ENCODE peak calls at places on chromosomes 16 and 17, in five cellular contexts. R is HepG2, W is H1, L is A549, K is GM12878. G is an unnamed sample.

GRCh38 chr17:13107726-13108235 is 90.0 kb upstream of the ELAC2 start:
- DNase-seq in W (no peak), R (no peak), K (no peak), L (no peak), G (no peak)

GRCh38 chr17:66837883-66838665 is 3.2 kb downstream of the CACNG5 start:
- DNase-seq in R (no peak), K (no peak), L (no peak), W (no peak), G (no peak)

GRCh38 chr17:61809816-61810392 is 53.4 kb downstream of the BRIP1 start:
- DNase-seq in K (no peak), W (no peak), R (no peak), L (no peak), G (no peak)

GRCh38 chr16:69859105-69859969 is 91.8 kb upstream of the CLEC18A start:
- DNase-seq in L (peak), W (peak), R (peak), K (no peak), G (peak)

GRCh38 chr16:14302399-14303181 is 231.5 kb downstream of the MRTFB start:
- DNase-seq in W (no peak), K (no peak), L (peak), R (no peak), G (peak)

GRCh38 chr16:78383118-78383517 is 283.7 kb downstream of the WWOX start:
- DNase-seq in R (no peak), K (no peak), W (no peak), L (no peak), G (no peak)

GRCh38 chr16:68445458-68445857 is 2.9 kb downstream of the SMPD3 start:
- DNase-seq in L (peak), K (peak), R (peak), W (no peak), G (peak)

GRCh38 chr16:85522842-85523601 is 90.1 kb upstream of the GSE1 start:
- DNase-seq in W (no peak), K (no peak), R (no peak), L (no peak), G (no peak)

GRCh38 chr16:85309656-85310587 is 197.7 kb upstream of the CIBAR2 start:
- DNase-seq in K (no peak), W (no peak), R (peak), L (no peak), G (peak)

GRCh38 chr17:51203838-51204237 is 37.6 kb downstream of the NME2 start:
- DNase-seq in R (no peak), L (no peak), W (no peak), K (no peak), G (no peak)

GRCh38 chr17:72952220-72952619 is 140.3 kb downstream of the SLC39A11 start:
- DNase-seq in W (no peak), L (no peak), R (no peak), K (no peak), G (no peak)

GRCh38 chr16:81625544-81626152 is 153.4 kb upstream of the PLCG2 start:
- DNase-seq in K (no peak), L (no peak), W (no peak), R (no peak), G (peak)

GRCh38 chr17:59435238-59435637 is 103.8 kb downstream of the YPEL2 start:
- DNase-seq in W (no peak), K (no peak), L (no peak), R (no peak), G (no peak)

GRCh38 chr17:63420868-63421680 is 25.0 kb downstream of the CYB561 start:
- DNase-seq in W (no peak), L (no peak), K (no peak), R (no peak), G (no peak)

GRCh38 chr16:75204410-75204758 is 2.6 kb downstream of the CTRB2 start:
- DNase-seq in W (no peak), R (no peak), L (no peak), K (no peak), G (no peak)

GRCh38 chr16:85166281-85166680 is 54.0 kb upstream of the CIBAR2 start:
- DNase-seq in W (no peak), R (no peak), L (no peak), K (no peak), G (peak)

DNA sequence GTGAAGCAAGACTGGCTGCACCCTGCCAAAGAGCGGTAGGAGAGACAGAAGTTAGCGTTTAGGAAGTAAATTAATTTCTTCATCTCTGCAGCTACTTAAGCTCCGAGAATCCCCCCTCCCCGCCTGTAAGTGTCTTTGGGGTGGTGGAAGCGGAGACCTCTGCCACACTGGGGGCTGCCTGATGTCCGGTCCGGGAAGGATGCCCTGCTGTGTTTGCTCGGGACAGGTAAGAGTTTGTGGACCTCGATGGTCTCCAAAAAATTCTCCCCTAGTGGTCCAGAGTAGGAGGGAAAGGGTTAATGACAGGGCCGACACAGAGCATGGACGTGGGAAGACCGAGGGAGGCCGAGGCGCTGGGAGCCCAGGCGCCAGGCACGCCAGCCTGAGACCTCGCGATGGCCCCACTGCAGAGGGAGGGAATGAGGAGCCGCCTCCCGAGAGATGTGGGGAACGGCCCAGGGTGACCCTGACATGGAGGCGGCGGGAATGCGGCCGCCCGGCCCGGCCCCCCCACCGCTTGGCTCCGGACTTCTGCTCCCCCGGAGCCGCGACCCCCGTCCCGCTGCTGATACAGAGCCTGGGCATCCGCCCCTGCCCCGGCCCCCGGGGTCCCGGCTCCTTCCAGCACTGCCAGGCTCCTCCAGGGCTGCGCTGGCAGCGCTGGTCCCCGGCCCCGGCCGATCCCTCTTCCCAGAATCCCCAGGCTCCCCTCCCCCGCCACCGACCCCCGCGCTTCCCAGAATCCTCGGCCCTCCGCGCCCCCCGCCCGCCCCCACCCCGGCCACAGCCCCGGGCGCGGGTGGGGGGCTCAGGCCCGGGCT is 680 bp downstream of the ZNF629 start:
- DNase-seq in K (no peak), R (peak), L (peak), W (no peak), G (peak)
- TF ChIP-seq HDAC2 in K (no peak), R (no peak), L (no peak), W (no peak), G (no peak)

GRCh38 chr17:43839670-43840101 is 6.7 kb upstream of the MPP3 start:
- DNase-seq in K (no peak), W (no peak), L (peak), R (peak), G (no peak)
- TF ChIP-seq HDAC2 in K (no peak), W (no peak), L (no peak), R (no peak), G (no peak)

DNA sequence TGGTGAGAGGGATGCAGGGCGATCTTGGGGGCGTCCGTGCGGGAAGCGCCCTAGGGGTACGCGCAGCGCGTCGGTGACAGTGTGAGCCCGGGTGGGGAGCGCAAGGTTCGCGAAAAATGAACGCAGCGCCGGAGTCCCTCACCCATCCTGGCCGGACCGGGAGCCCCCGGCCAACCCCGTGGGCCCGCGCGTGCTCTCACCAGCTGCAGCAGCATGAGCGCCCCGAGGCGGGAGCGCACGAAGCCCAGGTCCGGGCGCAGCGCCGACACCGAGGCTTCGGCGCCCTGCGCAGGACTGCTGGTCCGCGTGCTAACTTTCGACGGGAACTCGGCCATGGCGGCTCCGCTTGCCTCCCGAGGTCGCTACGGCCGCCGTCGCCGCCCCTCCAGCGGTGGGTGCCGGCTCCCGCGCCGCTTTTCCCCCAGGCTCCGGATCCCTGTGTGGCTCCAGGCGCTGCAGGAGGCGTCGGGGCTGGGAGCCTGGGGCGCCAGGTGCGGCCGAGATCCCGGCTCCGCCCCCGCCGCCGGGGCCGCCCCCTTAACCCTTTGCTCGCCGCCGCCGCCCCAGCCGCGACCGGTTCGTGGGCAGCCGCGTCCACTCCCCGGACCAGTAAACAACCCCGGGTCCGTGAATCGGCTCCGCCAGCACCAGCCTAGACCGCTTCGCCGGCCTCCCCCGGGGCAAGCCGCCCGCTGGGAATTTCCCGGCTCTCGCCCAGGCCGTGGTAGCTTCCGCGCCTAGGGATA is at the start of gene PLLP:
- DNase-seq in W (no peak), R (no peak), K (no peak), L (peak), G (peak)
- TF ChIP-seq HDAC2 in W (no peak), R (peak), K (no peak), L (no peak), G (no peak)

DNA sequence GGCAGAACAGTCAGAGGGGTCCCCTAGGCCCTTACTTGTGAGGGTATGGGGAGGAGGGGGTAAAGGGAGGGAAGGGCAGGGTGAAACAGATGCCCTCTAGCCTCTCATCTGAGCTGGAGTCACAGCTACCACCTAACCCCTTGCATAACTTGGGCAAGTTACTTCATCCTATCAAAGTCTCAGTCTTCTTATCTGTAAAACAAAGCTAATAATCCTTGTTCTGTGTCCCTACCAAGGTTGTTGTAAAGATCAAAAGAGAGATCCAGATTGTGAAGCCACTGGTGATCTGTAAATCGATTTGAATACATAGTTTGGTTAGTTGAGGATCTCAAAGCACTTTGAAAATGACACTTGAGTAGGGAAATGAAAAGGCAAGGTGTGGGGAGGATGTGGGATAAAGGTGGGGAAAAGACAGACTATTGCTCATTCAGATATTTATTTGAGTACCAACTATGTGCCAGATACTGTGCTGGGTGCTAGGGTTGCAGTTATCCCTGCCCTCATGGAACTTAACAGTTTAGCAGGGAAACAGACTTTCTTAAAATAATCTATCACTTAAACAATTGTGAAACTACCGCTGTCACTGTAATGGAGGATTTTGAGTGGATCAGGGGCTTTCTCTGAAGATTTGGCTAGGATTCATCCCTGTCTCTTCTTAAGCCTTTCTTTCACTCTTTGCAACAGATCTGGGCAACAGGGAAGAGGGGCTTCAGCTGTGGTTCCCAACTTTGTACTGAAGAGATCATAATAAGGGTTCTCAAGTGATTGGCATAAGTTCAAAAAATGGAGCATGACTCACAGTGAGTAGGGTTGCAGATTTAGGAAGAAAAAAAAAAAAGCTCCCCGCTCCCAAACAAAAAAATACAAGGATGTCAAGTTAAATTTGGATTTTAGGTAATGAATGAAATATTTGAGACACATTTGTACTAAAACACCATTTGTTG is 3.0 kb downstream of the HEATR9 start:
- DNase-seq in R (peak), L (no peak), K (no peak), W (no peak), G (no peak)
- TF ChIP-seq HDAC2 in R (no peak), L (no peak), K (no peak), W (no peak), G (no peak)

DNA sequence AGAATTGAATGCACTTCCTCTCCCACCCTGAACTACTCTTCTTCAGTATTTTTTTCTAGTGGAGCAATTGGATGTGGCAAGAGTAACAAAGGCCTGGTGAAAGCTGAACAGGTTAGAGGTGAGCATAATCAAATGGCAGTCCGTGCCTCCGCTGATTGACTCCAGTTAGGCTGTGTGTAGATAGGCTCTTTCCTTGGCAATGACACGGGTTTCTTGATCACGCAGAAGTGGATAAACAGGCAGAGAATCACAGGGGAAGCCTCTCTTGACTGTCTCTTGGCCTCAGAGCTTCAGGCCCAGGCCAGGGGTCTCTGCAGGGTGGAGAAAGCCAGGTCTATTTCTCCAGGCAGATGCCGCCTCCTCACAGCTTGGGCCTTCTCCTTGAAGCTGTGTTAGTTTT is 4.2 kb downstream of the CD300LB start:
- DNase-seq in L (no peak), W (no peak), K (no peak), R (no peak), G (no peak)
- TF ChIP-seq HDAC2 in L (no peak), W (no peak), K (no peak), R (no peak), G (no peak)

GRCh38 chr16:12611006-12611477 is 192.6 kb downstream of the CPPED1 start:
- DNase-seq in L (peak), R (no peak), K (no peak), W (no peak), G (no peak)
- TF ChIP-seq HDAC2 in L (no peak), R (no peak), K (no peak), W (no peak), G (no peak)

GRCh38 chr17:65029605-65030308 is 26.8 kb downstream of the GNA13 start:
- DNase-seq in L (no peak), R (no peak), K (no peak), W (no peak), G (no peak)
- TF ChIP-seq HDAC2 in L (no peak), R (no peak), K (no peak), W (no peak), G (no peak)

DNA sequence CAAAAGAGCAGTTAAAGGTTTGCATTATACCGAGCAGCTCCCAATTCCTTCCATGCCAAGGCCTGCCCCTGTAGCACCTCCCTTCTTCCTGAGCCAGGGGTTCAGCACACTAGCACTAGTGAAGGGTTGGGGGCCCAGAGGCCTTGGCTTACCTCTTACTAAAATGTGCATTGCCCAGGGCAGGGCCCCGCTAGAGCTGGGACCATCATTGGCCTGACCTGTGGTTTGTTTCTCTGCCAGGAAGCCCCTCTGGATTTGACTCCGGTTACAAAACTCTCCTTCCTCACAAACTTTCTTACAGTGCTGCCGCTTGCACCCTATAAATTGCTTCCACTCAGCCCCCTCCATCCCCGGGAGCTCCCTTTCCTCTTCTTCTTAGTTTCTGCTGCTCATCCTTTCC is 33.8 kb downstream of the MPRIP start:
- DNase-seq in R (no peak), L (no peak), W (no peak), K (no peak), G (no peak)
- TF ChIP-seq HDAC2 in R (no peak), L (no peak), W (no peak), K (no peak), G (no peak)

DNA sequence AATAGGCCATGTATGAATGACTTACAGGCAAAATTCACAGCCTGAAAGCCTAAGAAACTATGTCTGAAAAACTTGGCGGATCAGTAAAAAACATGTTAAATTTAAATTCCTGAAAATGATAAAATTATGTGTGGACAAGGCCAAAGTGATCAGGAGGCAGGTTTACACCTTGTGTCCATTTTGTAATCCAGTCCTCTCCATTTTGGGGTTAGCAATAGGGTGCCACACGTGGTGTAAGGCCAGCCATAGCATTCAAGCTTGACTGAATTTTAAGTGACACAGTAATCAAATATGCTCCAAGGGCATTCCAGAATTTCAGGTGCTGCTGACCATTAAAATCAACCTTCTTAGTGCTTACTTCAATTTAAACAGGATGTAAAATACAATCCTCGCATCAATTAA is 2.7 kb downstream of the RNF43 start:
- DNase-seq in R (peak), K (no peak), W (no peak), L (no peak), G (peak)
- TF ChIP-seq HDAC2 in R (peak), K (no peak), W (no peak), L (no peak), G (no peak)

GRCh38 chr17:81641825-81642489 is 5.0 kb downstream of the TSPAN10 start:
- DNase-seq in W (no peak), K (no peak), R (no peak), L (peak), G (peak)
- TF ChIP-seq HDAC2 in W (no peak), K (no peak), R (no peak), L (no peak), G (no peak)

G was measured in K562.